ENCODE peak calls at places on chromosomes 4 and X, in nine cellular contexts. C is foreskin fibroblast, D is stomach, U is GM18507, H is NCI-H748 treated with DMSO at 0.1 percent for 48 hours, V is D341Med, M is GM04504, Z is fibroblast of mammary gland, S is renal cortical epithelial cell. J is an unnamed sample.

GRCh38 chrX:81556880-81557279 is 355.0 kb downstream of the SH3BGRL start:
- DNase-seq in H (no peak), C (no peak), Z (no peak), V (no peak), M (no peak), S (no peak), U (no peak), D (no peak), J (no peak)

GRCh38 chr4:38583102-38583501 is 80.9 kb upstream of the KLF3 start:
- DNase-seq in S (peak), M (no peak), H (no peak), D (no peak), Z (peak), U (no peak), V (no peak), C (no peak), J (no peak)

GRCh38 chr4:145154573-145154972 is 25.8 kb downstream of the OTUD4 start:
- DNase-seq in V (peak), D (no peak), H (no peak), C (peak), U (no peak), S (no peak), Z (peak), M (no peak), J (peak)

GRCh38 chr4:183360161-183360919 is 38.1 kb upstream of the CLDN24 start:
- DNase-seq in Z (peak), H (no peak), U (no peak), M (no peak), D (no peak), V (no peak), C (peak), S (no peak), J (no peak)

GRCh38 chr4:577499-578450 is 1.7 kb upstream of the TMEM271 start:
- DNase-seq in S (peak), D (no peak), Z (peak), V (peak), U (no peak), M (no peak), C (peak), H (no peak), J (peak)

GRCh38 chr4:6272863-6273660 is 3.4 kb downstream of the WFS1 start:
- DNase-seq in D (no peak), V (no peak), H (no peak), Z (peak), C (peak), S (peak), U (no peak), M (peak), J (no peak)

GRCh38 chrX:84047339-84047738 is 140.7 kb downstream of the RPS6KA6 start:
- DNase-seq in D (no peak), H (peak), C (no peak), U (no peak), Z (no peak), S (no peak), M (no peak), V (peak), J (no peak)

GRCh38 chr4:189547537-189547936 is 393.1 kb upstream of the FRG1 start:
- DNase-seq in C (no peak), H (no peak), U (no peak), Z (no peak), S (no peak), M (no peak), V (no peak), D (no peak), J (no peak)

GRCh38 chr4:972651-973424 is 531 bp downstream of the DGKQ start:
- DNase-seq in C (peak), S (no peak), U (peak), Z (no peak), M (no peak), H (no peak), V (peak), D (peak), J (no peak)

GRCh38 chr4:116401293-116401692 is 684.1 kb downstream of the TRAM1L1 start:
- DNase-seq in M (no peak), D (no peak), V (no peak), C (no peak), U (no peak), Z (no peak), S (peak), H (no peak), J (no peak)

GRCh38 chr4:156169861-156170260 is 216.2 kb upstream of the CTSO start:
- DNase-seq in V (no peak), Z (no peak), H (no peak), U (no peak), S (no peak), M (no peak), C (peak), D (no peak), J (peak)

GRCh38 chr4:91837608-91838029 is 466.1 kb upstream of the GRID2 start:
- DNase-seq in H (no peak), Z (no peak), V (no peak), S (peak), D (no peak), C (peak), U (no peak), M (peak), J (no peak)

GRCh38 chr4:40840255-40840984 is 90.7 kb downstream of the NSUN7 start:
- DNase-seq in S (no peak), Z (no peak), V (no peak), D (no peak), H (no peak), M (no peak), C (no peak), U (no peak), J (no peak)

GRCh38 chr4:154349829-154350228 is 141.8 kb downstream of the DCHS2 start:
- DNase-seq in C (peak), D (no peak), S (peak), V (peak), H (no peak), M (no peak), Z (no peak), U (no peak), J (no peak)

GRCh38 chr4:121324331-121324730 is 56.5 kb downstream of the QRFPR start:
- DNase-seq in Z (no peak), C (no peak), V (no peak), U (no peak), M (no peak), H (no peak), S (no peak), D (no peak), J (no peak)

GRCh38 chr4:82372502-82372873 is 1.3 kb downstream of the HNRNPD start:
- DNase-seq in D (peak), S (no peak), U (no peak), V (peak), M (no peak), Z (peak), H (peak), C (peak), J (peak)

GRCh38 chrX:13937370-13938052 is 92.2 kb downstream of the GEMIN8 start:
- DNase-seq in U (no peak), S (no peak), C (peak), V (peak), M (peak), Z (peak), H (peak), D (no peak), J (peak)